ENCODE peak calls at places on chromosome 5, in six cellular contexts. O, M, L, U, T and B are unnamed samples.

GRCh38 chr5:148875205-148875875 is 48.9 kb downstream of the ADRB2 start:
- DNase-seq in O (no peak), M (no peak), L (no peak), U (no peak), T (no peak), B (no peak)

GRCh38 chr5:83034552-83035181 is 42.5 kb downstream of the TMEM167A start:
- DNase-seq in O (no peak), M (no peak), L (no peak), U (no peak), T (no peak), B (no peak)

GRCh38 chr5:82257729-82258128 is 20.4 kb downstream of the RPS23 start:
- DNase-seq in O (no peak), M (no peak), L (peak; percentile 5), U (no peak), T (no peak), B (no peak)

GRCh38 chr5:88785396-88786216 is 97.4 kb downstream of the MEF2C start:
- DNase-seq in O (no peak), M (peak; percentile 49), L (no peak), U (no peak), T (no peak), B (no peak)

GRCh38 chr5:113806250-113806649 is 292.8 kb downstream of the YTHDC2 start:
- DNase-seq in O (no peak), M (no peak), L (peak; percentile 10), U (peak; percentile 23), T (no peak), B (no peak)

GRCh38 chr5:135535820-135536801 is at the start of gene NEUROG1:
- DNase-seq in O (no peak), M (no peak), L (peak; percentile 96), U (peak; percentile 84), T (no peak), B (no peak)

GRCh38 chr5:78548216-78548615 is 100.4 kb downstream of the LHFPL2 start:
- DNase-seq in O (no peak), M (no peak), L (no peak), U (no peak), T (peak; percentile 59), B (no peak)

GRCh38 chr5:10532421-10532820 is 31.4 kb upstream of the ANKRD33B start:
- DNase-seq in O (no peak), M (no peak), L (no peak), U (no peak), T (peak; percentile 7), B (no peak)

GRCh38 chr5:88480245-88480644 is 211.6 kb upstream of the TMEM161B start:
- DNase-seq in O (no peak), M (no peak), L (no peak), U (no peak), T (no peak), B (no peak)

GRCh38 chr5:4994994-4995393 is 145.1 kb upstream of the ADAMTS16 start:
- DNase-seq in O (no peak), M (no peak), L (no peak), U (no peak), T (no peak), B (no peak)

GRCh38 chr5:95086932-95087818 is 197.7 kb downstream of the MCTP1 start:
- DNase-seq in O (no peak), M (no peak), L (no peak), U (no peak), T (no peak), B (no peak)

GRCh38 chr5:54249210-54250028 is 61.0 kb downstream of the ARL15 start:
- DNase-seq in O (peak; percentile 20), M (no peak), L (no peak), U (no peak), T (no peak), B (peak; percentile 21)

GRCh38 chr5:138408023-138408422 is 30.8 kb upstream of the REEP2 start:
- DNase-seq in O (no peak), M (no peak), L (no peak), U (no peak), T (no peak), B (no peak)

GRCh38 chr5:3377831-3378230 is 217.8 kb upstream of the IRX1 start:
- DNase-seq in O (no peak), M (no peak), L (no peak), U (no peak), T (no peak), B (no peak)

GRCh38 chr5:133746834-133747233 is 134.5 kb upstream of the FSTL4 start:
- DNase-seq in O (no peak), M (no peak), L (peak; percentile 60), U (no peak), T (no peak), B (no peak)

GRCh38 chr5:31098811-31099210 is 94.7 kb upstream of the CDH6 start:
- DNase-seq in O (no peak), M (no peak), L (no peak), U (no peak), T (no peak), B (no peak)

GRCh38 chr5:142749321-142749720 is 20.9 kb upstream of the ARHGAP26 start:
- DNase-seq in O (no peak), M (no peak), L (no peak), U (no peak), T (no peak), B (no peak)

GRCh38 chr5:56909294-56910122 is at the start of gene SETD9:
- DNase-seq in O (peak; percentile 77), M (peak; percentile 96), L (peak; percentile 96), U (peak; percentile 97), T (peak; percentile 100), B (peak; percentile 99)

GRCh38 chr5:41598011-41598410 is 87.6 kb upstream of the PLCXD3 start:
- DNase-seq in O (no peak), M (no peak), L (no peak), U (no peak), T (no peak), B (no peak)

DNA sequence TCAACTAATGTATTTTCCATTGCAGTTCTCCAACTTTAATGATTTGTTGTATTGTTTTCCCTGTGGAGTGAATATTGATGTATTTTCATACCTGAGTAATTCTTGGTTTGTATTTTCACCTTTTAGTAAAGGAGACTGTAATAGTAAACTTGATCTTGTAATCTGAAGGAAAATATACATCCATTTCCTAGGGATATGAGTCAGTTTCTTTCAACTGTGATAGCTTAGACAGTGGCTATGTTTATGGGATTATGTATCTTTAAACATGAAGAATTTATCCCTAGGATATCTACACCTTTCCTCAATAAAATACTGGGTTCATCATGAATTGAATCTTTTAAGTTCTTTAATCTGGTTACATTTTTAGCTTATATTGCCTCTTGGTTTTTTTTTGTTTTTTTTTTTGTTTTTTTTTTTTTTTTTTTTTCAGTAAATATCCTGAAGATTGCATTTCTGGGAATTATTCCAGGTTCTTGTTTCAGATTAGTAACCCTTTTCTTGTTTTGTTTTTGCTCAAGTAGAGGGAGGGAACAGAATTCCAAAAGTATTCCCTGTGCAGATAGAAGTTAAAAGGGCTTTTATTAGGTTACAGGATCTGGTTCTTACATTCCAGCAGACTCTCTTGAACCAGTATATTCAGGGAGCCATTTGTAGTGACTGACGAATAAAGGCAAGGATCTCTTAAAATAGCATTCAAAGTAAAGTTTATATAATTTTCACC is 7.1 kb downstream of the WDR36 start:
- DNase-seq in O (no peak), M (no peak), L (no peak), U (no peak), T (no peak), B (no peak)
- H3K36me3 ChIP-seq in O (peaks cover 41% of the 10 kb centered on the region), M (peaks cover 85% of the 10 kb centered on the region), L (peaks cover 13% of the 10 kb centered on the region), U (peaks cover 99% of the 10 kb centered on the region), T (peaks cover 73% of the 10 kb centered on the region), B (peaks cover 84% of the 10 kb centered on the region)

DNA sequence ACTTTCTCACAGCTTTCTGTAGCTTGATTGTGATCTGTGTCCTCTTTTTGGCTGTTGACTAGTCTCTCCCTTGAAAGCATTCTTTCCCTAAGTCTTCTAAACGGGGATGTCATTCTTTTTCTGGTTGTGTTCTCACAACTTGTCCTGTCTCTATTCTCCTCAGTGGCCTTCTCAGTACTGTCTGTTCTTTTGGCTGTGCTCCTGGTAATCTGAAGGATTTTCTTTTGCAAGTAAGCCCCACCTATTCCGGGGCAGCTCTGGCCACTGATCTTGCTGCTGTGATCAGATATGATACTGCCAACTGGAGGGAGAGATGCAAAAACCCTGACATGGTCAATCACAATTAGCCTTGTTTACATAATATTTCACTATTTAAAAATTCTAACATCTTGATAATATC is 172.2 kb downstream of the CDC42SE2 start:
- DNase-seq in O (no peak), M (peak; percentile 15), L (no peak), U (no peak), T (no peak), B (no peak)
- H3K36me3 ChIP-seq in O (peaks cover 54% of the 10 kb centered on the region), M (peaks cover 57% of the 10 kb centered on the region), L (peaks cover 3% of the 10 kb centered on the region), U (peaks cover 96% of the 10 kb centered on the region), T (peaks cover 54% of the 10 kb centered on the region), B (peaks cover 74% of the 10 kb centered on the region)

DNA sequence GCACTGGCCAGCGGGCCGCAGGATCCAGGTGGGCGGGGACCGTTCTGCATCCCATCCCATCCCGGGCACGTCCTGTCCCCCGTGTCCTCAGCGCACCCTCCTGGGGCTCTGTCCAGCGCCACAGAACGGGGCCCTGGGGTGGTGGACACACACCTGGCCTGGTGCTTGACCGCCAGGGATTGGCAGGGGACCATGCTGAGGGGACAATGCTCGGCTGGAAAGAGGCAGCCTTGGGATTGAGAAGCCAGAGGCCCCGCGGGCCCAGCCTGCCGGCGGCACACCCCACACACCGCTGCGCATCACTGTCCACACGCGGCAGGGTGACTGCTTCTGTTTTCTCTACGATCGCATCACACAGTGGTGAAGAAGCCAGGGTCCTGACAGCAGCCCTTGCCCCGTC is 33.0 kb downstream of the SLC12A7 start:
- DNase-seq in O (no peak), M (no peak), L (no peak), U (no peak), T (no peak), B (no peak)
- H3K36me3 ChIP-seq in O (peaks cover 13% of the 10 kb centered on the region), M (peaks cover 5% of the 10 kb centered on the region), L (peaks cover 6% of the 10 kb centered on the region), U (peaks cover 59% of the 10 kb centered on the region), T (peaks cover 50% of the 10 kb centered on the region), B (peaks cover 86% of the 10 kb centered on the region)

GRCh38 chr5:76811214-76811613 is 7.6 kb upstream of the F2RL1 start:
- DNase-seq in O (no peak), M (no peak), L (no peak), U (no peak), T (no peak), B (no peak)
- H3K36me3 ChIP-seq in O (no peaks in the 10 kb centered on the region), M (no peaks in the 10 kb centered on the region), L (no peaks in the 10 kb centered on the region), U (no peaks in the 10 kb centered on the region), T (no peaks in the 10 kb centered on the region), B (no peaks in the 10 kb centered on the region)

GRCh38 chr5:72126796-72127195 is 19.5 kb downstream of the MAP1B start:
- DNase-seq in O (no peak), M (no peak), L (no peak), U (no peak), T (no peak), B (no peak)

GRCh38 chr5:72133212-72133990 is 26.1 kb downstream of the MAP1B start:
- DNase-seq in O (no peak), M (no peak), L (no peak), U (no peak), T (no peak), B (no peak)

GRCh38 chr5:72130342-72130741 is 23.1 kb downstream of the MAP1B start:
- DNase-seq in O (no peak), M (no peak), L (no peak), U (no peak), T (no peak), B (no peak)

GRCh38 chr5:72125931-72126620 is 18.8 kb downstream of the MAP1B start:
- DNase-seq in O (no peak), M (no peak), L (peak; percentile 34), U (no peak), T (no peak), B (no peak)

DNA sequence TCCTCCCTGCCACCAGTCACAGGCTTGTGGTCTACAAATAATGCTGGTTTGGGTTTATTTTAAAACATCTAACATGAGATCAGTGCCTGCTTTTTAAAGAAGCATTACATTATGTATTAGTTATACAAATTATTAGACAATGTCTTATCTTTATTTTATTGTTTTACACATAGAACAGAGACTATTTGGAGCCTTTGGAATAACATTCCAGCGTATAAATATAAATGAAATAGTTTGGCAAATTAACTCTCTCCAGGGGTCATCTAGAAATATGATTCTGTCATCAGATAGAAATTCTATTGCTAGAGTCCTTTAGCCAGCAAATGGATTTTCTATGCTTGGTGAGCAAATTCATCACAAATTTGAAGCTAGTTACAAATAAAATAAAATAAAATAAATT is 22.5 kb downstream of the MAP1B start:
- DNase-seq in O (no peak), M (no peak), L (no peak), U (no peak), T (no peak), B (no peak)
- H3K36me3 ChIP-seq in O (no peaks in the 10 kb centered on the region), M (no peaks in the 10 kb centered on the region), L (no peaks in the 10 kb centered on the region), U (peaks cover 94% of the 10 kb centered on the region), T (no peaks in the 10 kb centered on the region), B (peaks cover 5% of the 10 kb centered on the region)